ENCODE peak calls at places on chromosomes 6 and 20, in five cellular contexts. One of them, this sample, is unnamed.
A peak's percentile ranks its signal among the peaks of the same experiment; 100 is the strongest.

GRCh38 chr6:17505062-17505476 is 95.0 kb upstream of the FAM8A1 start:
- DNase-seq in glutamatergic neuron: no peak
- DNase-seq in kidney epithelial cell: no peak
- DNase-seq in GM06990: no peak
- DNase-seq in endothelial cell: no peak
- DNase-seq in this sample: no peak

GRCh38 chr20:45117581-45117980 is 2.6 kb upstream of the WFDC5 start:
- DNase-seq in glutamatergic neuron: no peak
- DNase-seq in kidney epithelial cell: no peak
- DNase-seq in GM06990: no peak
- DNase-seq in endothelial cell: no peak
- DNase-seq in this sample: no peak

GRCh38 chr6:40436685-40437604 is 150.2 kb downstream of the LRFN2 start:
- DNase-seq in glutamatergic neuron: no peak
- DNase-seq in kidney epithelial cell: no peak
- DNase-seq in GM06990: no peak
- DNase-seq in endothelial cell: no peak
- DNase-seq in this sample: no peak

GRCh38 chr6:109118337-109118736 is 23.0 kb downstream of the CEP57L1 start:
- DNase-seq in glutamatergic neuron: no peak
- DNase-seq in kidney epithelial cell: no peak
- DNase-seq in GM06990: no peak
- DNase-seq in endothelial cell: no peak
- DNase-seq in this sample: no peak

GRCh38 chr20:44552950-44553908 is 29.1 kb upstream of the PKIG start:
- DNase-seq in glutamatergic neuron: no peak
- DNase-seq in kidney epithelial cell: no peak
- DNase-seq in GM06990: no peak
- DNase-seq in endothelial cell: no peak
- DNase-seq in this sample: no peak

GRCh38 chr6:79431469-79431868 is 105.8 kb downstream of the LCA5 start:
- DNase-seq in glutamatergic neuron: no peak
- DNase-seq in kidney epithelial cell: no peak
- DNase-seq in GM06990: no peak
- DNase-seq in endothelial cell: no peak
- DNase-seq in this sample: no peak

GRCh38 chr6:56357616-56358373 is 110.4 kb upstream of the COL21A1 start:
- DNase-seq in glutamatergic neuron: no peak
- DNase-seq in kidney epithelial cell: no peak
- DNase-seq in GM06990: no peak
- DNase-seq in endothelial cell: no peak
- DNase-seq in this sample: no peak

GRCh38 chr6:118648866-118649554 is 2.4 kb downstream of the CEP85L start:
- DNase-seq in glutamatergic neuron: no peak
- DNase-seq in kidney epithelial cell: no peak
- DNase-seq in GM06990: no peak
- DNase-seq in endothelial cell: no peak
- DNase-seq in this sample: no peak

GRCh38 chr6:4010035-4010434 is 68.9 kb downstream of the FAM217A start:
- DNase-seq in glutamatergic neuron: no peak
- DNase-seq in kidney epithelial cell: no peak
- DNase-seq in GM06990: no peak
- DNase-seq in endothelial cell: no peak
- DNase-seq in this sample: no peak

GRCh38 chr20:57586370-57586793 is 25.5 kb downstream of the PCK1 start:
- DNase-seq in glutamatergic neuron: no peak
- DNase-seq in kidney epithelial cell: no peak
- DNase-seq in GM06990: no peak
- DNase-seq in endothelial cell: no peak
- DNase-seq in this sample: no peak

GRCh38 chr20:59955131-59955796 is 3.0 kb upstream of the CDH26 start:
- DNase-seq in glutamatergic neuron: no peak
- DNase-seq in kidney epithelial cell: no peak
- DNase-seq in GM06990: no peak
- DNase-seq in endothelial cell: no peak
- DNase-seq in this sample: no peak

GRCh38 chr20:23347791-23348190 is 2.8 kb upstream of the NXT1 start:
- DNase-seq in glutamatergic neuron: no peak
- DNase-seq in kidney epithelial cell: no peak
- DNase-seq in GM06990: no peak
- DNase-seq in endothelial cell: no peak
- DNase-seq in this sample: no peak

GRCh38 chr20:23344336-23344735 is 6.3 kb upstream of the NXT1 start:
- DNase-seq in glutamatergic neuron: no peak
- DNase-seq in kidney epithelial cell: no peak
- DNase-seq in GM06990: no peak
- DNase-seq in endothelial cell: no peak
- DNase-seq in this sample: no peak

GRCh38 chr20:23350855-23351838 is 556 bp downstream of the NXT1 start:
- DNase-seq in glutamatergic neuron: peak; percentile 54
- DNase-seq in kidney epithelial cell: no peak
- DNase-seq in GM06990: peak; percentile 76
- DNase-seq in endothelial cell: peak; percentile 47
- DNase-seq in this sample: peak; percentile 60

GRCh38 chr20:23349338-23350006 is 1.1 kb upstream of the NXT1 start:
- DNase-seq in glutamatergic neuron: no peak
- DNase-seq in kidney epithelial cell: no peak
- DNase-seq in GM06990: no peak
- DNase-seq in endothelial cell: no peak
- DNase-seq in this sample: no peak

DNA sequence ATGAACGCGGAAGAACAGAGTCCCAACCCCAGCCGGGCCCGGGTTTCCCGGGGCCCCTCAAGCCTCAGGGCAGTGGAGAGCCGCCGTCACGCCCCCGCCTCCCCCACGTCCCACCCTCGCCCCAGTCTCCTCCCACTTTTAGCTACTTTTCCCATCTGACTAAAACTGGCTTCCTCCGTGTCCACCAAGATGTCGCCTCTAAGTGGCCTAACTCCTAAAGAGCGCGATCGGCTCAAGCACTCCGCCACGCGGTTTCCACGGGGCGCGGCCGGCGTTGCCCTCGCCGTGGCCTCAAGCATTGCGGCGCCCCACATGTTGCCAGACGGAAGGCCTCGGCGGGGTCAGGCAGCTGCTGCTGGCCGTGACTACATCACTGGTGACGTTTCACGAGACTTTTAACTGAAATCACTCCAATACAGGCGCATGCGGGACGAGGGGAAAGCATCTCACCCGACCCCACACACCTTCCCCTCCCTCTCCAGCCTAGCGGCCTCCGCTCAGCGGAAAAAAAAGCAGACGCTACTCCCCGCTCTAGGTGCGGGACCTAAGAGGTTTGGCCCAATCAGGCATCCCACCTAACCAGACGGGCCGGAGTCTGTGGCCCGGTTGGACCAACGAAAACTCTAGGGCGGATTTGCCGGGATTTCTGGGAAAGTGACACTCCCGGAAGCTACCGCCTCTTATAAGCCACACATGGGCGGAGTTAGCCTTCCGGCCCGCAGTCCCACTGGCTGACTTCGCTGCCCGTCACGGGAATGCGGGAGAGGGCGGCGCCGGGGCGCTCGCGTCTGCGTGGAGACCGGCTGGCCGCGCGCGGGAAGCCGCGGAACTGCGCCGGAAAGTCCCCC is at the start of gene NXT1:
- DNase-seq in glutamatergic neuron: peak; percentile 96
- DNase-seq in kidney epithelial cell: peak; percentile 90
- DNase-seq in GM06990: peak; percentile 98
- DNase-seq in endothelial cell: peak; percentile 96
- DNase-seq in this sample: peak; percentile 88
- TF ChIP-seq CTCF in glutamatergic neuron: no peak
- TF ChIP-seq CTCF in kidney epithelial cell: no peak
- TF ChIP-seq CTCF in GM06990: no peak
- TF ChIP-seq CTCF in endothelial cell: peak; percentile 4
- TF ChIP-seq CTCF in this sample: no peak

GRCh38 chr6:134389129-134389528 is 71.2 kb upstream of the SGK1 start:
- DNase-seq in glutamatergic neuron: no peak
- DNase-seq in kidney epithelial cell: no peak
- DNase-seq in GM06990: no peak
- DNase-seq in endothelial cell: no peak
- DNase-seq in this sample: no peak

GRCh38 chr6:134394141-134394648 is 76.3 kb upstream of the SGK1 start:
- DNase-seq in glutamatergic neuron: no peak
- DNase-seq in kidney epithelial cell: no peak
- DNase-seq in GM06990: no peak
- DNase-seq in endothelial cell: no peak
- DNase-seq in this sample: no peak

GRCh38 chr6:134391221-134391620 is 73.3 kb upstream of the SGK1 start:
- DNase-seq in glutamatergic neuron: no peak
- DNase-seq in kidney epithelial cell: no peak
- DNase-seq in GM06990: no peak
- DNase-seq in endothelial cell: no peak
- DNase-seq in this sample: no peak

GRCh38 chr6:134394905-134395304 is 77.0 kb upstream of the SGK1 start:
- DNase-seq in glutamatergic neuron: no peak
- DNase-seq in kidney epithelial cell: no peak
- DNase-seq in GM06990: no peak
- DNase-seq in endothelial cell: no peak
- DNase-seq in this sample: no peak

GRCh38 chr6:134389658-134390057 is 71.7 kb upstream of the SGK1 start:
- DNase-seq in glutamatergic neuron: no peak
- DNase-seq in kidney epithelial cell: no peak
- DNase-seq in GM06990: no peak
- DNase-seq in endothelial cell: no peak
- DNase-seq in this sample: no peak
- TF ChIP-seq CTCF in glutamatergic neuron: no peak
- TF ChIP-seq CTCF in kidney epithelial cell: no peak
- TF ChIP-seq CTCF in GM06990: no peak
- TF ChIP-seq CTCF in endothelial cell: no peak
- TF ChIP-seq CTCF in this sample: no peak

GRCh38 chr6:95133578-95133977 is 443.8 kb upstream of the MANEA start:
- DNase-seq in glutamatergic neuron: no peak
- DNase-seq in kidney epithelial cell: no peak
- DNase-seq in GM06990: no peak
- DNase-seq in endothelial cell: peak; percentile 6
- DNase-seq in this sample: no peak
- TF ChIP-seq CTCF in glutamatergic neuron: no peak
- TF ChIP-seq CTCF in kidney epithelial cell: peak; percentile 37
- TF ChIP-seq CTCF in GM06990: no peak
- TF ChIP-seq CTCF in endothelial cell: no peak
- TF ChIP-seq CTCF in this sample: no peak

DNA sequence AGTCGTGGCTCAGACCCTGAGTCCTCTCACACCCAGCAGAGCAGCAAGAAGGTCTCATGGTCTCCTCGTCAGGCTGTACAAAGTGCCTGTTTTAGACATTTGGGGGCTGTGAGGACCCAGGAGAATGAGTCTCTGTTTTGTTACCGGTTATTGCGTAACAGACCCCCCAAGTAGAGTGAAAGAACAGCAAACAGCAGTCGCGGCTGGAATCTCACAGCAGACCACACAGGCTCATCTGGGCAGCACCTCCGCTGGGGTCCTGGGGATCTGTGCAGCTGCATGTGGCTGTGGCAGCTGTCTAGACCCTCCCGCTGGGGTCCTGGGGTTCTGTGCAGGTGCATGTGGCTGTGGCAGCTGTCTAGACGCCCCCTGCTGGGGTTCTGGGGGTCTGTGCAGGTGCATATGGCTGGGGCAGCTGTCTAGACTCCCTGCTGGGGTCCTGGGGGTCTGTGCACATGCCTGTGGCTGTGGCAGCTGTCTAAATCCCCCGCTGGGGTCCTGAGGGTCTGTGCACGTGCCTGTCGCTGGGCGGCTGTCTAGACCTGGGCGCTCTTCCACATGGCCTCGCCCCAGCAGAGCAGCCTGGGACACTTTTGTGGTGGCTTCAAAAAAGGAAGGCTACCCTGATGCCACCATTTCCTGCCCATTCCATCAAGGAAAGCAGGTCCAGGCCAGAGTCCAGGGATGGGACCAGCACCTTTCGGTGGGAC is 24.7 kb downstream of the ENTPD6 start:
- DNase-seq in glutamatergic neuron: no peak
- DNase-seq in kidney epithelial cell: no peak
- DNase-seq in GM06990: no peak
- DNase-seq in endothelial cell: no peak
- DNase-seq in this sample: no peak
- TF ChIP-seq CTCF in glutamatergic neuron: peak; percentile 48
- TF ChIP-seq CTCF in kidney epithelial cell: peak; percentile 32
- TF ChIP-seq CTCF in GM06990: peak; percentile 59
- TF ChIP-seq CTCF in endothelial cell: peak; percentile 48
- TF ChIP-seq CTCF in this sample: no peak

DNA sequence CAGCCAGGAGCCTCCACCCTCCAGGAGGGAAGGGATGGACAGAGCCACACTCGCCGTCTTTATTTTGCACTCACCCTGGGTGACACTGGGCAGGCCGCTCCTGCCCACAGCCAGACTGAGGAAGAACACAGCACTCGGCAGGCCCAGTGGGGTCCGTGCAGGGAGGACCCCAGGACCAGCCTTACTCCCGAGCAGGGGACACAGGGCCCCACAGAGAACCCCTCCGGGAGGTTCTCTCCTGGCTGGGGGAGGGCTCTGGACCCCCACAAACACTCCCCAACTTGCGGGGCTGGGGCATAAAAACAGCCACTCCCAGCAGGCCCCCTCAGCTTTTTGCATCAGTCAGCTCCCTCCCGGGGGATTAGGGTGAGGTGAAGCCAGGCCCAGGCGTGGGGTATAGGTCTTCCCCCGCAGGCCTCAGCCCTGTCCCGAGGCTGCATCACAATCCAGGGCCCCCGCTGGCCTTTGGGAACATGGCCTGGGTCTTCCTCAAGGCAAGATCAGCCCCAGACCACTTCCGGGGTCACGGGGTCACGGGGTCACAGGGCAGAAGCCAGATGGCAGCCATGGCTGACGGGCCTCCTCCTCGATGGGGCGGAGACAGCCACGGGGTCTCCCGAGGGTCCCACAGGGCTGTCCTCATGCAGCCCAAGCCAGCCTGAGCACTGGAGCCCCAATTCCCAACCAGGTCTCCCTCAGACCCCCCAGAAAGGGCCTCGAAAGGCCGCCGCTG is 3.2 kb downstream of the TNFRSF6B start:
- DNase-seq in glutamatergic neuron: peak; percentile 65
- DNase-seq in kidney epithelial cell: no peak
- DNase-seq in GM06990: no peak
- DNase-seq in endothelial cell: no peak
- DNase-seq in this sample: no peak
- TF ChIP-seq CTCF in glutamatergic neuron: no peak
- TF ChIP-seq CTCF in kidney epithelial cell: no peak
- TF ChIP-seq CTCF in GM06990: no peak
- TF ChIP-seq CTCF in endothelial cell: no peak
- TF ChIP-seq CTCF in this sample: no peak

DNA sequence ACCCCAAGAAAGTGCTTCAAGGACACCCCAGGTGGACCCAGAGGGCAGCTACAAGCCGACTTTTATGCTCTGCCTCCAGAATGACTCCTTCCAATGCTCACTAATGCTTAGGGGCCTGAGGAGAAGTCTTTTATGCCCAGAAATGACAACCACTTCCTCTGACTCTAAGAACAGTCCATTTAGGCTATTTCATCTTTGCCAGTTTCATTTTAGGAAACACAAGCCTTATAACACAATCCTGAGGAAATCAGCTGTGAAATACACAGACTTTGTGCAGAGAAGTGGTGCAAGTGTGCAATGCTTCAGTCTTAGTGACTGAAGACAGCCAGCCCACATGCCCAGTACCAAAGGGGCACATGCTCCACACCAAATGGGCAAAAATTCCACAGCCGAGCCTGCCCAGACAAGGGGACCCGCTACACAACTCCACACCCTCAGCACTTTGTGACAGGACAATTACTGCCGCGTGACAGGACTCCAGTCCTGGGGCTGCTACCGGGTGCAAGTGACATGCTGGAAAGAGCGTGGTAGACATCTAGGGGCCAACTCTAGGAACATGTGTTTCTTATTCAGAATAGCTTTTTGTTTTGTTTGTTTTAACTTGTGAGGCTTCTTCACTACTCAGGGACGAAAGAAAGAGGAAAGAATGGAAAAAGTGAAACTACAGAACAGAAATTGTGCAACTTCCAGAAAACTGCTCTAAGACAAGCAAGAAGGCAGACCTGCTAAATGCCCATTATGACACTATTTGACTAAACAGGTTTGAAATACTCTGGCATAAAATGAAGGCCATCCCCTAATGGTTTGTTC is 28.2 kb upstream of the PLAGL1 start:
- DNase-seq in glutamatergic neuron: no peak
- DNase-seq in kidney epithelial cell: no peak
- DNase-seq in GM06990: peak; percentile 13
- DNase-seq in endothelial cell: no peak
- DNase-seq in this sample: no peak
- TF ChIP-seq CTCF in glutamatergic neuron: no peak
- TF ChIP-seq CTCF in kidney epithelial cell: peak; percentile 24
- TF ChIP-seq CTCF in GM06990: peak; percentile 20
- TF ChIP-seq CTCF in endothelial cell: no peak
- TF ChIP-seq CTCF in this sample: no peak

This sample was measured in mesothelial cell of epicardium.